ENCODE peak calls at places on chromosomes 16 and 17, in four cellular contexts. One of them, this sample, is unnamed.

GRCh38 chr17:42457107-42457787 is 1.4 kb upstream of the ATP6V0A1 start:
- DNase-seq in HepG2: no peak
- DNase-seq in H1: no peak
- DNase-seq in GM12878: peak; percentile 65
- DNase-seq in this sample: no peak

GRCh38 chr16:57938936-57939871 is 31.7 kb downstream of the CNGB1 start:
- DNase-seq in HepG2: peak; percentile 22
- DNase-seq in H1: no peak
- DNase-seq in GM12878: no peak
- DNase-seq in this sample: no peak

GRCh38 chr17:5667871-5668270 is 83.6 kb upstream of the NLRP1 start:
- DNase-seq in HepG2: peak; percentile 16
- DNase-seq in H1: no peak
- DNase-seq in GM12878: no peak
- DNase-seq in this sample: no peak

GRCh38 chr17:40458001-40458791 is 14.9 kb downstream of the IGFBP4 start:
- DNase-seq in HepG2: peak; percentile 52
- DNase-seq in H1: no peak
- DNase-seq in GM12878: no peak
- DNase-seq in this sample: no peak

GRCh38 chr17:28466521-28467048 is 6.9 kb upstream of the SLC13A2 start:
- DNase-seq in HepG2: no peak
- DNase-seq in H1: no peak
- DNase-seq in GM12878: no peak
- DNase-seq in this sample: no peak

GRCh38 chr16:1312459-1312801 is 3.0 kb downstream of the UBE2I start:
- DNase-seq in HepG2: no peak
- DNase-seq in H1: no peak
- DNase-seq in GM12878: no peak
- DNase-seq in this sample: no peak

GRCh38 chr17:51245535-51245934 is 14.3 kb downstream of the MBTD1 start:
- DNase-seq in HepG2: no peak
- DNase-seq in H1: no peak
- DNase-seq in GM12878: no peak
- DNase-seq in this sample: no peak

GRCh38 chr16:24748242-24748641 is 18.8 kb downstream of the TNRC6A start:
- DNase-seq in HepG2: no peak
- DNase-seq in H1: no peak
- DNase-seq in GM12878: no peak
- DNase-seq in this sample: no peak

GRCh38 chr17:29570521-29570920 is 2.0 kb downstream of the TP53I13 start:
- DNase-seq in HepG2: no peak
- DNase-seq in H1: no peak
- DNase-seq in GM12878: no peak
- DNase-seq in this sample: no peak

GRCh38 chr16:57361384-57361783 is 2.8 kb downstream of the CCL22 start:
- DNase-seq in HepG2: no peak
- DNase-seq in H1: no peak
- DNase-seq in GM12878: no peak
- DNase-seq in this sample: no peak

GRCh38 chr17:10729334-10730193 is at the start of gene TMEM220:
- DNase-seq in HepG2: peak; percentile 26
- DNase-seq in H1: peak; percentile 38
- DNase-seq in GM12878: no peak
- DNase-seq in this sample: peak; percentile 57

GRCh38 chr17:17353625-17354484 is 50.7 kb downstream of the NT5M start:
- DNase-seq in HepG2: no peak
- DNase-seq in H1: no peak
- DNase-seq in GM12878: no peak
- DNase-seq in this sample: no peak

GRCh38 chr16:85385463-85386331 is 227.4 kb upstream of the GSE1 start:
- DNase-seq in HepG2: peak; percentile 54
- DNase-seq in H1: no peak
- DNase-seq in GM12878: no peak
- DNase-seq in this sample: no peak

GRCh38 chr17:28151001-28151400 is 108.5 kb downstream of the NLK start:
- DNase-seq in HepG2: no peak
- DNase-seq in H1: no peak
- DNase-seq in GM12878: no peak
- DNase-seq in this sample: no peak

GRCh38 chr17:29613371-29613837 is 9.3 kb downstream of the CORO6 start:
- DNase-seq in HepG2: peak; percentile 77
- DNase-seq in H1: no peak
- DNase-seq in GM12878: no peak
- DNase-seq in this sample: peak; percentile 71

DNA sequence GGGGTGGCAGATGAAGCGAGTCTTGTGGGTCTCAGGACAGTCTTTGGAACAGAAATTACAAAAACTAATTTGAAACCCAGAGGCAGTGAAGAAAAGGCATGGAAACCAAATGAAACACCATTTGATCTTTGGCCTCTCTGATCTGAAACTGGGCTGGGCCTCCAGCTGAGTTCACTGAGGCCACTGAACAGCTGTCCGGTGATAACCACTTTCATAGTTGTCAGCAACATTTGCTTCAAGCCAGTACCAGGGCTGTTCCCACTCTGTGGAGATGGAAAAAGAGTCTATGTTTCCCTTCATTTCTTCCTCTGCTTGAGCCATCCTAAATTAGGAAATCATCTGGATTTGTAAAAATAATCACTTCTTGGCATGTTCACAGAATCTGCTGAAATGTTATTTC is 119.4 kb downstream of the STX8 start:
- DNase-seq in HepG2: peak; percentile 25
- DNase-seq in H1: no peak
- DNase-seq in GM12878: no peak
- DNase-seq in this sample: no peak
- TF ChIP-seq SUZ12 in HepG2: no peak
- TF ChIP-seq SUZ12 in H1: no peak
- TF ChIP-seq SUZ12 in GM12878: no peak
- TF ChIP-seq SUZ12 in this sample: no peak

GRCh38 chr17:65799869-65800268 is 238.4 kb upstream of the AXIN2 start:
- DNase-seq in HepG2: no peak
- DNase-seq in H1: no peak
- DNase-seq in GM12878: no peak
- DNase-seq in this sample: no peak

GRCh38 chr17:65797809-65798208 is 236.4 kb upstream of the AXIN2 start:
- DNase-seq in HepG2: peak; percentile 50
- DNase-seq in H1: peak; percentile 7
- DNase-seq in GM12878: no peak
- DNase-seq in this sample: peak; percentile 48

GRCh38 chr17:65799454-65799853 is 238.0 kb upstream of the AXIN2 start:
- DNase-seq in HepG2: no peak
- DNase-seq in H1: no peak
- DNase-seq in GM12878: no peak
- DNase-seq in this sample: no peak

GRCh38 chr17:65801513-65801912 is 240.1 kb upstream of the AXIN2 start:
- DNase-seq in HepG2: no peak
- DNase-seq in H1: no peak
- DNase-seq in GM12878: no peak
- DNase-seq in this sample: no peak

DNA sequence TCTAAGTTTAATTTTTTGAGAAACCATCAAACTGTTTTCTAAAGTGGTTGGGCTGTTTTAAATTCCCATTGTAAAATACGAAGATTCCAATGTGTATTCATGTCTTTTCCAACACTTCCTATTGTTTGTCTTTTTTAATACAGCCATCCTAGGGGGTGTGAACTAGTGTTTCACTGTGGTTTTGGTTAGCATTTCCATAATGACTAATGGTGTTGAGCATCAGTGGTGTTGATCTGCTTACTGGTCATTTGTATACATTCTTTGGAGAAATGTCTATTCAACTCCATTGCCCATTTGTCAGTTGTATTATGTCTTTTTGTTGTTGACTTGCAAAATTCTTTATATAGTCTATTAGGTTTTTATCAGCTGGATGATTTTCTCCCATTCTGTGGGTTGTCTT is 239.2 kb upstream of the AXIN2 start:
- DNase-seq in HepG2: no peak
- DNase-seq in H1: no peak
- DNase-seq in GM12878: no peak
- DNase-seq in this sample: no peak
- H3K4me1 ChIP-seq in HepG2: peaks cover 5% of the 10 kb centered on the region
- H3K4me1 ChIP-seq in H1: no peaks in the 10 kb centered on the region
- H3K4me1 ChIP-seq in GM12878: no peaks in the 10 kb centered on the region
- H3K4me1 ChIP-seq in this sample: no peaks in the 10 kb centered on the region

DNA sequence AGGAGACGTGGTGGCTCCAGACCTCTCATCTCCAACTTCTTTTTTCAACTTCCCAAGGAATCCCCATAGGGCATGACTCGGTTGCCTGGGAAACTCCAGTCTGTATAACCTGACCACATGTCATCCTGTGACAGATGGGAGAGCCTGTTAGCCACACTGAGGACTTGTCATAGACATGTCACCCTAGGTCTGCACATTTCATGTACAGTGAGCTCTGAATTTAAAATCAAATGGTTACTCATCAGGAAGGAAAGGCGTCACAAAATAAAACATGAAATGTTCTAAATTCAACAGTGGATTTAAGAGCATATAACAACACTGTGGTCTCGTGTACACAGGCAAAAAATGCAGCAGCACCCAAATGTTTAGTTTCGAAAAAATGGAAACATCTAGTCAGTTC is 22.2 kb upstream of the ADAMTS18 start:
- DNase-seq in HepG2: no peak
- DNase-seq in H1: no peak
- DNase-seq in GM12878: no peak
- DNase-seq in this sample: no peak
- TF ChIP-seq ZNF274 in HepG2: no peak
- TF ChIP-seq ZNF274 in H1: no peak
- TF ChIP-seq ZNF274 in GM12878: no peak
- TF ChIP-seq ZNF274 in this sample: no peak

DNA sequence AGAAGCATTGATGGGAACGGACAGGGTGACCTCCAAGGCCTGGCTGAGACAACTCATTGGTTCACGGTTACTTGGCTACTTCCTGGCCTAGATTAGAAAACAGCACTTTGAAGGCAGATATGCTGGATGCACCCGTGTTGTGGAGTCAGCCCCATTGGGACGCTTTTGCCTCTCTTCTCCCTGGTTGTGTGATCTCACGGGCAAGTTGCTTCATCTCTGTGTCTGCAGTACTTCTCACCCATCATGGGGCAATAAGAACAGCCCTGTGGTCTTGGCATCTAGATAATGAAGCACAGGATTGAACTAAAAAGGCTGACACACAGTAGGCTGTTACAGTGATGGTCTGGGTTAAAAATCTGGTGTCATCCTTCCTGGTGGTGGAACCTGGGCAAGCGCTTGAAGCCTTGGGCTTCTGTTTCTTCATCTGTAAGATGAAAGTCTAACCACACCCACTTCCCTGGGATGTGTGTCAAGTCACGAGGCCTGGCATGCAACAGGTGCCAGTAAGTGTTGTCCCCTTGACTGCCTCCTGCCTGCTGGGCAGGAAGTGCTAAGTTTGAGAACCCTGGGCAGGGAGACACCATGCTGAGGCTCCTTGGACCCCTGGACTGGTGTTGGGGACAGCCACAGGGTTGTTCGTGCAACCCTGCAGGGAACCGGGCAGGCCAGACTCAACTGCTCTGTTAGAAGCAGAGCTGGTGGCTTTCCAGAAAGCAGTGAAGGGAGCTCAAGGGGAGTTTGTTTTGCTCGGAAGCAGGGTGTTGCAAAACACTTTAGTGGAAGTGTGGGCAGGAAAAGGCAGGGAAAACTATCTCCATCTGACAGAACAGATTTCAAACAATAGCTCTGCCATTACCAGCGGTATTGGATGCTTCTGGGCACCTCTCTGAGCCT is 6.0 kb upstream of the MAP2K3 start:
- DNase-seq in HepG2: no peak
- DNase-seq in H1: no peak
- DNase-seq in GM12878: no peak
- DNase-seq in this sample: no peak
- TF ChIP-seq SUZ12 in HepG2: no peak
- TF ChIP-seq SUZ12 in H1: no peak
- TF ChIP-seq SUZ12 in GM12878: no peak
- TF ChIP-seq SUZ12 in this sample: no peak

DNA sequence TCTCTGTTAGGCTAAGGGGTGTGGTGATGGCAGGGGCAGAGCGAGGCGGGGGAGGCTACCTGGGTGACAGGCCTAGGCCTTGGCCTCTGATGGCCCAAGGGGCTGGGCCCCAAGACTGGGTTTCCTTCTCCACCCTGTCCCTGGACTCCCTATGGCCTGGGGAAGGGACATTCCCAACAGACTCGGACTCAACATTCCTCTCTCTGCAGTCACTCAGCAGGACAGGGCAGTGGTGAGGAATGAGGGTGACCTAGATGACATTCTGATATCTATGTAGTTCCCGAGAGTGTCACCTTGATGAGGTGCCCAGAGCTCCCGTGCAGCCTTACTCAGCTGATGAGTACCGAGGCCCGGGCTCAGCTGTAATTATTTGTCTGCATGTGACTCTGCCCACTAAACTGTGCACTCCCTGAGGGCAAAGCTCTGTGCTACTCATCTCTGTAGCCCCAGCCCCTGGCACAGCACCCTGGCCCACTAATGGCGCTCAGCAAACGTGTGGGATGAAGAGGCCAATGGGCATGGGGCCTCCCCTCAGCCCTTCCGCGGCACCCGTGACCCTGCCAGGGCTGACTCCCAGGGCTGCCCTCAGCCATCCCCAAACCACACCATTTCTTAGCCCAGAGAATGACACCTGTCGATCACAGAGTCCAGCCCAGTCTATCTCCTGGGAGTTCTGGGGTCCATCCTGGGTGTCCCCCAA is 2.2 kb downstream of the PLCD3 start:
- DNase-seq in HepG2: peak; percentile 71
- DNase-seq in H1: no peak
- DNase-seq in GM12878: no peak
- DNase-seq in this sample: no peak
- H3K4me1 ChIP-seq in HepG2: peaks cover 64% of the 10 kb centered on the region
- H3K4me1 ChIP-seq in H1: no peaks in the 10 kb centered on the region
- H3K4me1 ChIP-seq in GM12878: no peaks in the 10 kb centered on the region
- H3K4me1 ChIP-seq in this sample: peaks cover 35% of the 10 kb centered on the region